ENCODE peak calls at places on chromosome 7, in seven cellular contexts. E, T, C, H, Z, A and J are unnamed samples.

GRCh38 chr7:134660961-134661376 is 14.3 kb downstream of the BPGM start:
- DNase-seq in E (no peak), T (peak; percentile 19), C (no peak), H (no peak), Z (no peak), A (no peak), J (peak; percentile 89)

GRCh38 chr7:21041666-21042065 is 255.0 kb upstream of the SP8 start:
- DNase-seq in E (no peak), T (no peak), C (no peak), H (no peak), Z (peak; percentile 93), A (peak; percentile 3), J (no peak)

GRCh38 chr7:17651926-17652385 is 288.3 kb downstream of the SNX13 start:
- DNase-seq in E (peak; percentile 24), T (peak; percentile 96), C (no peak), H (no peak), Z (no peak), A (peak; percentile 64), J (peak; percentile 55)

GRCh38 chr7:116675812-116676355 is 3.9 kb downstream of the MET start:
- DNase-seq in E (no peak), T (no peak), C (no peak), H (no peak), Z (no peak), A (no peak), J (no peak)

GRCh38 chr7:101031082-101031481 is 11.2 kb downstream of the MUC17 start:
- DNase-seq in E (no peak), T (no peak), C (no peak), H (no peak), Z (no peak), A (no peak), J (peak; percentile 35)

GRCh38 chr7:2120251-2120660 is 112.5 kb downstream of the MAD1L1 start:
- DNase-seq in E (no peak), T (no peak), C (peak; percentile 27), H (peak; percentile 80), Z (no peak), A (no peak), J (no peak)

GRCh38 chr7:52211930-52212329 is 823.5 kb upstream of the POM121L12 start:
- DNase-seq in E (no peak), T (no peak), C (peak; percentile 3), H (no peak), Z (no peak), A (no peak), J (no peak)

GRCh38 chr7:93265220-93265619 is 33.1 kb downstream of the VPS50 start:
- DNase-seq in E (no peak), T (no peak), C (no peak), H (no peak), Z (no peak), A (no peak), J (no peak)

GRCh38 chr7:71130280-71130679 is 1.7 kb upstream of the GALNT17 start:
- DNase-seq in E (no peak), T (no peak), C (no peak), H (no peak), Z (no peak), A (no peak), J (no peak)

GRCh38 chr7:157976406-157976805 is 611.2 kb downstream of the PTPRN2 start:
- DNase-seq in E (no peak), T (no peak), C (no peak), H (no peak), Z (no peak), A (no peak), J (no peak)

GRCh38 chr7:50363327-50364060 is 59.0 kb downstream of the IKZF1 start:
- DNase-seq in E (no peak), T (no peak), C (no peak), H (peak; percentile 76), Z (no peak), A (no peak), J (no peak)

GRCh38 chr7:40987571-40987970 is 715.3 kb downstream of the INHBA start:
- DNase-seq in E (no peak), T (no peak), C (no peak), H (no peak), Z (no peak), A (no peak), J (no peak)

GRCh38 chr7:34277801-34278195 is 372.5 kb downstream of the BMPER start:
- DNase-seq in E (no peak), T (no peak), C (no peak), H (no peak), Z (no peak), A (no peak), J (peak; percentile 19)

GRCh38 chr7:68224041-68224534 is 1227.5 kb downstream of the TYW1 start:
- DNase-seq in E (no peak), T (no peak), C (no peak), H (no peak), Z (no peak), A (no peak), J (no peak)

GRCh38 chr7:78301361-78301760 is 502.8 kb downstream of the PHTF2 start:
- DNase-seq in E (no peak), T (peak; percentile 5), C (no peak), H (no peak), Z (no peak), A (no peak), J (peak; percentile 4)

DNA sequence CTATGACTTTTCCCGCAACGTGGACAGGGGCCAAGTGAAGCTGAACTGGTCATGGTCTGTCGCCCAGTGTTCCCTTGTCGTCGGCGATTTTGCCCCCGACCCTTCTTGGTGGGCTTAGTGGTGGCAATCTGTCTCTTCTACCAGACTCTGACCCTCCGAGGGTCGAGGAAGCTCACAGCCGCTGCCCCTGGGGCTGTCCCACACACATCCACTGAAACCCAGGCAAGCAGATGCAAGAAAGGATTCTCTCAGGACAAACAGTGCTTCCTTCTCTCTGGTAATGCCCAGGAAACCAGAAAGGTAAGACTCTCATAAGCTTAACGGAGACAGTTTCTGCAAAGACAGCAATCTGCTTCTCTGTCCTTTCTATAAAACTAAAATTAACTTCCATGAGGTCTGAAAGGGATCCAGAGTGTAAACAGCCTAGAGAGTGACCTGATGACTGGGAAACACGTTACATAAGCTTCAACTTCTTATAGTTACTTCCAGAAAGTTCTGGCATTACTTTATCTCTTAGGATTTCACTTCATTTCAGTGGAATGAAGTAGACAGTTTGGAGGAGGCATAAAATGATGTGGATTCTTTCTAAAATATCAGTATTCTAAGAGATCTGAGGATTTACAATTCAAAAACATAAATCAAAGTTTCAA is 1.2 kb downstream of the CPED1 start:
- DNase-seq in E (peak; percentile 29), T (peak; percentile 43), C (no peak), H (no peak), Z (no peak), A (no peak), J (no peak)
- H3K4me3 ChIP-seq in E (peak overlapping the region; percentile 62), T (peak overlapping the region; percentile 68), C (peak overlapping the region; percentile 5), H (no peak overlapping the region), Z (no peak overlapping the region), A (peak overlapping the region; percentile 67), J (no peak overlapping the region)

DNA sequence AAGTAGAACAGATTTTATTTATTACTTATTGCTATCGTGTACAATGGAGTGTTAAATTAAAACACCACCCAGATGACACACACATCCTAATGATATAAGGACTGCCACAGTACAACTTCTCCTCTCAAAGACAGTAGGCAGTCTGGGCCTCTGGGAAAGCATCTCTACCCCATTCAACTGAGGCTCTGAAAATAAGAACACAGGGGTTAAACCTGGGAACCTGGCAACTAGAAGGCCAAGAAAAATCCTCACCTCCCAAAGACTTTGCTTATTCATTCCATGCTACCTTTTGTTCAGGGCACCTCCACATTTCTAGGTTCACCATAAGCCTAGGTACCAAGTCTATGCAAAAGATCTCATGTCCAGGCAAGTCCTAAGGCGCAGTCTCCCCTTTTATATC is 125.4 kb upstream of the FEZF1 start:
- DNase-seq in E (no peak), T (no peak), C (no peak), H (no peak), Z (no peak), A (no peak), J (peak; percentile 10)
- H3K4me3 ChIP-seq in E (no peak overlapping the region), T (no peak overlapping the region), C (no peak overlapping the region), H (no peak overlapping the region), Z (no peak overlapping the region), A (no peak overlapping the region), J (no peak overlapping the region)

GRCh38 chr7:131076032-131076431 is 251.6 kb upstream of the MKLN1 start:
- DNase-seq in E (no peak), T (peak; percentile 55), C (no peak), H (no peak), Z (no peak), A (peak; percentile 43), J (peak; percentile 60)

GRCh38 chr7:131074585-131074984 is 253.1 kb upstream of the MKLN1 start:
- DNase-seq in E (no peak), T (no peak), C (no peak), H (no peak), Z (no peak), A (no peak), J (no peak)

GRCh38 chr7:131076711-131077170 is 250.9 kb upstream of the MKLN1 start:
- DNase-seq in E (no peak), T (peak; percentile 31), C (no peak), H (no peak), Z (no peak), A (no peak), J (no peak)

GRCh38 chr7:131074043-131074442 is 253.6 kb upstream of the MKLN1 start:
- DNase-seq in E (no peak), T (no peak), C (no peak), H (no peak), Z (no peak), A (no peak), J (no peak)

GRCh38 chr7:131075406-131075805 is 252.3 kb upstream of the MKLN1 start:
- DNase-seq in E (no peak), T (no peak), C (no peak), H (no peak), Z (no peak), A (no peak), J (no peak)
- H3K4me3 ChIP-seq in E (no peak overlapping the region), T (no peak overlapping the region), C (no peak overlapping the region), H (no peak overlapping the region), Z (no peak overlapping the region), A (no peak overlapping the region), J (no peak overlapping the region)

GRCh38 chr7:94450044-94450697 is 55.5 kb downstream of the COL1A2 start:
- DNase-seq in E (no peak), T (no peak), C (no peak), H (no peak), Z (no peak), A (no peak), J (no peak)

GRCh38 chr7:94449151-94449725 is 54.5 kb downstream of the COL1A2 start:
- DNase-seq in E (no peak), T (peak; percentile 74), C (peak; percentile 20), H (no peak), Z (no peak), A (peak; percentile 58), J (peak; percentile 47)

GRCh38 chr7:94446308-94446707 is 51.6 kb downstream of the COL1A2 start:
- DNase-seq in E (no peak), T (no peak), C (no peak), H (no peak), Z (no peak), A (no peak), J (no peak)

GRCh38 chr7:94444808-94445207 is 50.1 kb downstream of the COL1A2 start:
- DNase-seq in E (no peak), T (no peak), C (no peak), H (no peak), Z (no peak), A (no peak), J (no peak)

DNA sequence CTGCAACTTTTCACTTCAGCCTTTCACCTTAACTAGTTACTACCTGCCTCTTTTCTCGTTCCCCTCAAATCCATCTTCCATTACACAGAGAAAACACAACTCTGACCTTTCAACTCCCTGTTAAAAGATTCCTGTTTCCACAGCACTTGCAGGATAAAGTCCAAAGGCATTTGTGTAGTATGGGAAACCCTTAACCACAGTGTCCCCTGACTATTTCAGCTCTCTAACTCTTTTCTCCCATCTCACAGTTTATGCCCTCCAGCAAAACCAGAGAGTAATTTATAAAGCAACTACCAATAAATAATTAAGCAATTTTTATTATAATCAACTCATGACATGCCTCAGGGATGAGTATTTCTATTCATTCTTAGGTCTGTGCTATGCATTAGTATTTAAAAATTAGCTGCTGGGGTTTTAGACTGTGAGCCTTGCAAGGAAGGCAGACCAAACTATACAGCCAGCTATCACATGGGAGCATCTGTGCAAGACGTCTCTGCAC is 51.0 kb downstream of the COL1A2 start:
- DNase-seq in E (no peak), T (no peak), C (peak; percentile 12), H (no peak), Z (no peak), A (no peak), J (no peak)
- H3K4me3 ChIP-seq in E (no peak overlapping the region), T (no peak overlapping the region), C (no peak overlapping the region), H (no peak overlapping the region), Z (no peak overlapping the region), A (no peak overlapping the region), J (no peak overlapping the region)